ENCODE peak calls at places on chromosomes 16 and 17, in nine cellular contexts. One of them, this sample, is unnamed.

GRCh38 chr16:19700319-19700781 is 17.7 kb downstream of the KNOP1 start:
- DNase-seq in posterior vena cava: no peak
- DNase-seq in stimulated activated CD8-positive, alpha-beta memory T cell treated with anti-CD3 and anti-CD28 coated beads, Interleukin-15, amount 100 ng/mL, for 24 hours: no peak
- DNase-seq in NCI-H2081 treated with DMSO at 0.1 percent for 48 hours: no peak
- DNase-seq in NT2/D1: no peak
- DNase-seq in ovary: peak
- DNase-seq in HuH-7.5: peak
- DNase-seq in T-helper 17 cell: no peak
- DNase-seq in activated CD4-positive, CD25-positive, alpha-beta regulatory T cell: no peak
- DNase-seq in this sample: no peak

GRCh38 chr17:1111599-1112443 is 68.0 kb downstream of the ABR start:
- DNase-seq in NCI-H2081 treated with DMSO at 0.1 percent for 48 hours: no peak
- DNase-seq in stimulated activated CD8-positive, alpha-beta memory T cell treated with anti-CD3 and anti-CD28 coated beads, Interleukin-15, amount 100 ng/mL, for 24 hours: no peak
- DNase-seq in activated CD4-positive, CD25-positive, alpha-beta regulatory T cell: no peak
- DNase-seq in ovary: no peak
- DNase-seq in HuH-7.5: no peak
- DNase-seq in posterior vena cava: peak
- DNase-seq in T-helper 17 cell: no peak
- DNase-seq in NT2/D1: no peak
- DNase-seq in this sample: no peak

GRCh38 chr17:80990921-80991644 is 558 bp upstream of the CHMP6 start:
- DNase-seq in activated CD4-positive, CD25-positive, alpha-beta regulatory T cell: no peak
- DNase-seq in stimulated activated CD8-positive, alpha-beta memory T cell treated with anti-CD3 and anti-CD28 coated beads, Interleukin-15, amount 100 ng/mL, for 24 hours: no peak
- DNase-seq in NCI-H2081 treated with DMSO at 0.1 percent for 48 hours: no peak
- DNase-seq in HuH-7.5: peak
- DNase-seq in ovary: peak
- DNase-seq in posterior vena cava: no peak
- DNase-seq in T-helper 17 cell: no peak
- DNase-seq in NT2/D1: no peak
- DNase-seq in this sample: no peak

GRCh38 chr17:6654816-6655731 is 3.5 kb downstream of the C17orf100 start:
- DNase-seq in NCI-H2081 treated with DMSO at 0.1 percent for 48 hours: no peak
- DNase-seq in activated CD4-positive, CD25-positive, alpha-beta regulatory T cell: no peak
- DNase-seq in T-helper 17 cell: no peak
- DNase-seq in ovary: peak
- DNase-seq in stimulated activated CD8-positive, alpha-beta memory T cell treated with anti-CD3 and anti-CD28 coated beads, Interleukin-15, amount 100 ng/mL, for 24 hours: no peak
- DNase-seq in NT2/D1: no peak
- DNase-seq in posterior vena cava: no peak
- DNase-seq in HuH-7.5: no peak
- DNase-seq in this sample: no peak

GRCh38 chr17:77869665-77870132 is 88.8 kb upstream of the TNRC6C start:
- DNase-seq in posterior vena cava: peak
- DNase-seq in NCI-H2081 treated with DMSO at 0.1 percent for 48 hours: no peak
- DNase-seq in NT2/D1: no peak
- DNase-seq in HuH-7.5: no peak
- DNase-seq in stimulated activated CD8-positive, alpha-beta memory T cell treated with anti-CD3 and anti-CD28 coated beads, Interleukin-15, amount 100 ng/mL, for 24 hours: no peak
- DNase-seq in ovary: no peak
- DNase-seq in T-helper 17 cell: no peak
- DNase-seq in activated CD4-positive, CD25-positive, alpha-beta regulatory T cell: no peak
- DNase-seq in this sample: peak

GRCh38 chr17:50922739-50923405 is 56.7 kb upstream of the TOB1 start:
- DNase-seq in ovary: no peak
- DNase-seq in HuH-7.5: no peak
- DNase-seq in NT2/D1: no peak
- DNase-seq in T-helper 17 cell: no peak
- DNase-seq in NCI-H2081 treated with DMSO at 0.1 percent for 48 hours: no peak
- DNase-seq in stimulated activated CD8-positive, alpha-beta memory T cell treated with anti-CD3 and anti-CD28 coated beads, Interleukin-15, amount 100 ng/mL, for 24 hours: no peak
- DNase-seq in posterior vena cava: no peak
- DNase-seq in activated CD4-positive, CD25-positive, alpha-beta regulatory T cell: no peak
- DNase-seq in this sample: no peak

GRCh38 chr16:84207869-84208268 is 16.9 kb downstream of the ADAD2 start:
- DNase-seq in NT2/D1: no peak
- DNase-seq in posterior vena cava: no peak
- DNase-seq in HuH-7.5: no peak
- DNase-seq in stimulated activated CD8-positive, alpha-beta memory T cell treated with anti-CD3 and anti-CD28 coated beads, Interleukin-15, amount 100 ng/mL, for 24 hours: no peak
- DNase-seq in T-helper 17 cell: no peak
- DNase-seq in activated CD4-positive, CD25-positive, alpha-beta regulatory T cell: no peak
- DNase-seq in NCI-H2081 treated with DMSO at 0.1 percent for 48 hours: no peak
- DNase-seq in ovary: no peak
- DNase-seq in this sample: no peak

GRCh38 chr17:43713494-43714162 is 45.0 kb downstream of the SOST start:
- DNase-seq in NCI-H2081 treated with DMSO at 0.1 percent for 48 hours: no peak
- DNase-seq in posterior vena cava: no peak
- DNase-seq in stimulated activated CD8-positive, alpha-beta memory T cell treated with anti-CD3 and anti-CD28 coated beads, Interleukin-15, amount 100 ng/mL, for 24 hours: no peak
- DNase-seq in ovary: no peak
- DNase-seq in NT2/D1: no peak
- DNase-seq in HuH-7.5: peak
- DNase-seq in activated CD4-positive, CD25-positive, alpha-beta regulatory T cell: no peak
- DNase-seq in T-helper 17 cell: no peak
- DNase-seq in this sample: no peak

GRCh38 chr16:68737730-68738590 is 868 bp downstream of the CDH1 start:
- DNase-seq in NCI-H2081 treated with DMSO at 0.1 percent for 48 hours: no peak
- DNase-seq in NT2/D1: no peak
- DNase-seq in activated CD4-positive, CD25-positive, alpha-beta regulatory T cell: no peak
- DNase-seq in stimulated activated CD8-positive, alpha-beta memory T cell treated with anti-CD3 and anti-CD28 coated beads, Interleukin-15, amount 100 ng/mL, for 24 hours: no peak
- DNase-seq in posterior vena cava: no peak
- DNase-seq in T-helper 17 cell: no peak
- DNase-seq in HuH-7.5: peak
- DNase-seq in ovary: peak
- DNase-seq in this sample: no peak

GRCh38 chr16:57132470-57132869 is 40.1 kb downstream of the CPNE2 start:
- DNase-seq in activated CD4-positive, CD25-positive, alpha-beta regulatory T cell: no peak
- DNase-seq in T-helper 17 cell: no peak
- DNase-seq in NCI-H2081 treated with DMSO at 0.1 percent for 48 hours: no peak
- DNase-seq in ovary: no peak
- DNase-seq in stimulated activated CD8-positive, alpha-beta memory T cell treated with anti-CD3 and anti-CD28 coated beads, Interleukin-15, amount 100 ng/mL, for 24 hours: no peak
- DNase-seq in NT2/D1: no peak
- DNase-seq in HuH-7.5: no peak
- DNase-seq in posterior vena cava: no peak
- DNase-seq in this sample: no peak

GRCh38 chr17:17493986-17494466 is 2.2 kb downstream of the RASD1 start:
- DNase-seq in stimulated activated CD8-positive, alpha-beta memory T cell treated with anti-CD3 and anti-CD28 coated beads, Interleukin-15, amount 100 ng/mL, for 24 hours: no peak
- DNase-seq in HuH-7.5: no peak
- DNase-seq in activated CD4-positive, CD25-positive, alpha-beta regulatory T cell: no peak
- DNase-seq in posterior vena cava: no peak
- DNase-seq in NT2/D1: no peak
- DNase-seq in ovary: no peak
- DNase-seq in NCI-H2081 treated with DMSO at 0.1 percent for 48 hours: no peak
- DNase-seq in T-helper 17 cell: no peak
- DNase-seq in this sample: no peak

GRCh38 chr17:17846003-17846402 is 9.2 kb upstream of the SREBF1 start:
- DNase-seq in NCI-H2081 treated with DMSO at 0.1 percent for 48 hours: no peak
- DNase-seq in posterior vena cava: no peak
- DNase-seq in HuH-7.5: no peak
- DNase-seq in NT2/D1: no peak
- DNase-seq in stimulated activated CD8-positive, alpha-beta memory T cell treated with anti-CD3 and anti-CD28 coated beads, Interleukin-15, amount 100 ng/mL, for 24 hours: no peak
- DNase-seq in ovary: peak
- DNase-seq in activated CD4-positive, CD25-positive, alpha-beta regulatory T cell: no peak
- DNase-seq in T-helper 17 cell: no peak
- DNase-seq in this sample: no peak

GRCh38 chr17:62713096-62713870 is 85.8 kb downstream of the MRC2 start:
- DNase-seq in activated CD4-positive, CD25-positive, alpha-beta regulatory T cell: no peak
- DNase-seq in HuH-7.5: no peak
- DNase-seq in posterior vena cava: peak
- DNase-seq in T-helper 17 cell: no peak
- DNase-seq in NCI-H2081 treated with DMSO at 0.1 percent for 48 hours: no peak
- DNase-seq in ovary: no peak
- DNase-seq in stimulated activated CD8-positive, alpha-beta memory T cell treated with anti-CD3 and anti-CD28 coated beads, Interleukin-15, amount 100 ng/mL, for 24 hours: no peak
- DNase-seq in NT2/D1: no peak
- DNase-seq in this sample: no peak

GRCh38 chr17:82241183-82241925 is 12.5 kb downstream of the SLC16A3 start:
- DNase-seq in NCI-H2081 treated with DMSO at 0.1 percent for 48 hours: no peak
- DNase-seq in NT2/D1: no peak
- DNase-seq in HuH-7.5: no peak
- DNase-seq in posterior vena cava: peak
- DNase-seq in stimulated activated CD8-positive, alpha-beta memory T cell treated with anti-CD3 and anti-CD28 coated beads, Interleukin-15, amount 100 ng/mL, for 24 hours: no peak
- DNase-seq in T-helper 17 cell: no peak
- DNase-seq in ovary: peak
- DNase-seq in activated CD4-positive, CD25-positive, alpha-beta regulatory T cell: no peak
- DNase-seq in this sample: no peak

This sample was measured in GM19239.